ENCODE peak calls at places on chromosomes 1 and 21, in eight cellular contexts. I is activated T-cell treated with anti-CD3 and anti-CD28 coated beads for 1 hour; F is G401; U is HCEC 1CT; E is DMS79 treated with DMSO at 0.1 percent for 48 hours; K is HEK293T; X is activated CD4-positive, alpha-beta T cell treated with anti-CD3 and anti-CD28 coated beads, Interleukin-2, amount 50 U/mL, for 4 hours; S is NCI-H1417. L is an unnamed sample.
A peak's percentile ranks its signal among the peaks of the same experiment; 100 is the strongest.

GRCh38 chr1:90763930-90764329 is 46.8 kb upstream of the BARHL2 start:
- DNase-seq in U (no peak), X (no peak), I (no peak), E (no peak), F (no peak), S (no peak), K (no peak), L (no peak)

GRCh38 chr1:203996126-203996525 is 76.8 kb upstream of the SOX13 start:
- DNase-seq in U (no peak), F (no peak), S (no peak), X (no peak), E (no peak), I (no peak), K (peak; percentile 47), L (peak; percentile 46)

GRCh38 chr1:45329445-45329844 is 2.8 kb downstream of the HPDL start:
- DNase-seq in I (no peak), E (no peak), S (no peak), U (no peak), F (no peak), K (no peak), X (no peak), L (no peak)

GRCh38 chr1:27122652-27123051 is 32.3 kb downstream of the SLC9A1 start:
- DNase-seq in X (no peak), K (peak; percentile 60), I (no peak), S (no peak), E (peak; percentile 17), F (peak; percentile 69), U (peak; percentile 74), L (no peak)

GRCh38 chr1:912740-913301 is 10.9 kb upstream of the SAMD11 start:
- DNase-seq in F (no peak), E (no peak), U (no peak), K (no peak), I (no peak), S (no peak), X (no peak), L (no peak)

GRCh38 chr1:15158506-15159165 is 5.1 kb downstream of the TMEM51 start:
- DNase-seq in E (no peak), U (peak; percentile 97), S (no peak), I (no peak), F (no peak), X (no peak), K (no peak), L (no peak)

GRCh38 chr1:87783315-87783714 is 454.6 kb downstream of the LMO4 start:
- DNase-seq in I (no peak), S (no peak), F (no peak), K (no peak), X (no peak), U (no peak), E (no peak), L (no peak)

GRCh38 chr1:1671365-1672119 is 12.7 kb upstream of the CDK11B start:
- DNase-seq in X (no peak), U (no peak), K (peak; percentile 2), F (no peak), I (no peak), S (no peak), E (no peak), L (no peak)

GRCh38 chr1:31591425-31592093 is 15.2 kb downstream of the TINAGL1 start:
- DNase-seq in K (no peak), U (no peak), X (no peak), I (no peak), S (no peak), F (no peak), E (peak; percentile 33), L (no peak)

GRCh38 chr1:25099343-25099951 is 132.9 kb downstream of the SYF2 start:
- DNase-seq in K (no peak), U (no peak), S (peak; percentile 47), F (peak; percentile 8), I (no peak), E (peak; percentile 64), X (no peak), L (peak; percentile 0)

GRCh38 chr1:72846476-72846875 is 564.1 kb upstream of the NEGR1 start:
- DNase-seq in S (no peak), I (no peak), K (no peak), F (no peak), E (no peak), U (no peak), X (no peak), L (no peak)

GRCh38 chr1:15983275-15983674 is 7.4 kb upstream of the ZBTB17 start:
- DNase-seq in X (no peak), U (no peak), F (no peak), S (no peak), E (no peak), I (no peak), K (no peak), L (no peak)

GRCh38 chr1:9291914-9292360 is 757 bp upstream of the SPSB1 start:
- DNase-seq in X (no peak), U (peak; percentile 64), F (peak; percentile 26), S (peak; percentile 48), I (no peak), E (peak; percentile 59), K (no peak), L (no peak)

GRCh38 chr1:86068126-86068805 is 88.3 kb downstream of the COL24A1 start:
- DNase-seq in X (no peak), E (no peak), I (no peak), S (no peak), F (no peak), U (peak; percentile 46), K (no peak), L (no peak)

GRCh38 chr1:190226006-190226405 is 251.7 kb downstream of the BRINP3 start:
- DNase-seq in I (no peak), F (no peak), S (no peak), K (no peak), E (no peak), U (no peak), X (no peak), L (no peak)

GRCh38 chr1:211344335-211344664 is 17.7 kb downstream of the TRAF5 start:
- DNase-seq in K (no peak), X (no peak), F (no peak), I (no peak), U (no peak), E (no peak), S (no peak), L (no peak)

GRCh38 chr21:44487831-44488230 is 32.5 kb downstream of the LRRC3 start:
- DNase-seq in K (peak; percentile 39), E (no peak), X (peak; percentile 38), F (peak; percentile 4), S (no peak), U (peak; percentile 22), I (no peak), L (no peak)

GRCh38 chr1:29803486-29803885 is 567.2 kb downstream of the PTPRU start:
- DNase-seq in I (no peak), S (no peak), F (no peak), U (no peak), K (peak; percentile 5), E (no peak), X (no peak), L (no peak)

GRCh38 chr1:64162804-64163203 is 40.6 kb upstream of the UBE2U start:
- DNase-seq in U (no peak), I (no peak), E (no peak), K (no peak), S (no peak), F (no peak), X (no peak), L (no peak)

GRCh38 chr1:9476790-9477463 is 62.3 kb upstream of the SLC25A33 start:
- DNase-seq in U (peak; percentile 35), S (no peak), E (no peak), X (no peak), F (no peak), K (no peak), I (no peak), L (no peak)

GRCh38 chr1:179709841-179710329 is 33.2 kb upstream of the FAM163A start:
- DNase-seq in F (no peak), S (no peak), K (no peak), I (no peak), E (no peak), X (peak; percentile 5), U (peak; percentile 3), L (no peak)

GRCh38 chr1:204826970-204827369 is 43.7 kb upstream of the NFASC start:
- DNase-seq in I (no peak), S (no peak), U (peak; percentile 28), K (peak; percentile 36), X (no peak), E (no peak), F (no peak), L (no peak)

GRCh38 chr1:55055084-55055882 is 15.9 kb downstream of the PCSK9 start:
- DNase-seq in U (no peak), F (no peak), S (no peak), E (no peak), I (no peak), X (no peak), K (no peak), L (no peak)

GRCh38 chr1:222243902-222244301 is 304.0 kb downstream of the HHIPL2 start:
- DNase-seq in X (no peak), F (no peak), U (no peak), E (peak; percentile 31), S (no peak), K (no peak), I (no peak), L (no peak)

GRCh38 chr1:27862671-27863551 is 9.4 kb upstream of the THEMIS2 start:
- DNase-seq in S (no peak), E (no peak), K (no peak), I (no peak), U (peak; percentile 99), X (no peak), F (no peak), L (no peak)

GRCh38 chr1:82153282-82153630 is 352.5 kb downstream of the ADGRL2 start:
- DNase-seq in I (no peak), U (no peak), S (no peak), K (no peak), F (no peak), X (no peak), E (no peak), L (no peak)

GRCh38 chr1:76073471-76073870 is 1.1 kb upstream of the ST6GALNAC3 start:
- DNase-seq in S (no peak), E (no peak), X (no peak), K (no peak), F (no peak), I (no peak), U (peak; percentile 90), L (no peak)

GRCh38 chr1:61253912-61254628 is 171.7 kb downstream of the NFIA start:
- DNase-seq in S (no peak), K (no peak), E (no peak), F (no peak), I (no peak), U (no peak), X (no peak), L (no peak)

GRCh38 chr1:187294421-187295201 is 465.9 kb downstream of the PLA2G4A start:
- DNase-seq in U (no peak), E (no peak), K (no peak), X (no peak), I (no peak), S (no peak), F (no peak), L (no peak)

GRCh38 chr1:147762233-147763024 is 2.0 kb upstream of the GJA5 start:
- DNase-seq in S (no peak), I (no peak), F (no peak), U (no peak), E (no peak), K (no peak), X (no peak), L (no peak)

GRCh38 chr1:175166746-175167145 is 25.8 kb downstream of the KIAA0040 start:
- DNase-seq in I (no peak), S (no peak), E (no peak), U (no peak), K (no peak), F (no peak), X (no peak), L (no peak)

GRCh38 chr1:21815724-21816311 is 3.8 kb downstream of the LDLRAD2 start:
- DNase-seq in S (no peak), U (no peak), E (no peak), K (no peak), F (no peak), X (no peak), I (no peak), L (no peak)

GRCh38 chr21:33133912-33134311 is 64.0 kb downstream of the OLIG1 start:
- DNase-seq in S (no peak), X (no peak), U (no peak), K (no peak), F (peak; percentile 47), I (no peak), E (no peak), L (no peak)

L was measured in NCI-H748 treated with DMSO at 0.1 percent for 48 hours.